ENCODE peak calls at places on chromosomes 12 and 14, in eight cellular contexts. X, L, Q, T, K, H, B and W are unnamed samples. For H3K4me1, the result is how much of the 10 kb centered on the place peaks cover.

GRCh38 chr12:1797011-1797901 is 23.1 kb upstream of the LRTM2 start:
- DNase-seq in H (no peak), L (no peak), Q (peak), X (peak), K (no peak), T (no peak), B (no peak), W (no peak)

GRCh38 chr12:79547735-79548347 is 142.9 kb downstream of the PAWR start:
- DNase-seq in X (peak), L (peak), B (peak), T (peak), K (peak), H (peak), Q (peak), W (peak)

GRCh38 chr14:29390046-29390841 is 537.4 kb downstream of the PRKD1 start:
- DNase-seq in B (no peak), Q (peak), X (no peak), H (no peak), T (no peak), L (peak), K (peak), W (no peak)

GRCh38 chr14:54086780-54087179 is 130.2 kb upstream of the BMP4 start:
- DNase-seq in H (no peak), L (no peak), K (peak), X (no peak), T (no peak), Q (no peak), B (peak), W (no peak)

GRCh38 chr12:1346126-1346525 is 248.3 kb downstream of the FBXL14 start:
- DNase-seq in B (peak), L (no peak), X (no peak), T (no peak), H (no peak), K (peak), Q (no peak), W (no peak)

GRCh38 chr14:100140452-100141132 is 18.9 kb downstream of the DEGS2 start:
- DNase-seq in X (no peak), Q (peak), B (peak), H (peak), K (no peak), T (no peak), L (peak), W (peak)

GRCh38 chr14:44657688-44658388 is 150.8 kb upstream of the FSCB start:
- DNase-seq in K (peak), X (peak), H (no peak), L (peak), Q (peak), T (no peak), B (peak), W (peak)

GRCh38 chr14:100054553-100055075 is 10.6 kb upstream of the EVL start:
- DNase-seq in L (no peak), X (no peak), B (no peak), Q (no peak), K (no peak), T (no peak), H (no peak), W (no peak)

GRCh38 chr12:104457746-104458644 is 1.2 kb downstream of the CHST11 start:
- DNase-seq in T (no peak), B (no peak), H (peak), X (no peak), Q (peak), L (no peak), K (no peak), W (peak)

GRCh38 chr12:31599053-31599452 is 8.1 kb upstream of the DENND5B start:
- DNase-seq in Q (no peak), T (peak), H (no peak), B (no peak), X (peak), L (no peak), K (no peak), W (no peak)

GRCh38 chr14:101775756-101776292 is 14.3 kb downstream of the PPP2R5C start:
- DNase-seq in H (no peak), K (no peak), T (no peak), B (no peak), X (peak), L (no peak), Q (no peak), W (no peak)

GRCh38 chr14:100782516-100783320 is 43.2 kb upstream of the MEG3 start:
- DNase-seq in L (no peak), T (no peak), H (no peak), X (no peak), Q (no peak), K (no peak), B (no peak), W (no peak)

GRCh38 chr14:42374332-42374731 is 767.7 kb downstream of the LRFN5 start:
- DNase-seq in T (no peak), K (peak), X (no peak), H (no peak), B (no peak), Q (no peak), L (no peak), W (no peak)

GRCh38 chr14:42378274-42378673 is 771.6 kb downstream of the LRFN5 start:
- DNase-seq in T (no peak), B (no peak), Q (peak), L (no peak), X (no peak), H (no peak), K (no peak), W (no peak)

DNA sequence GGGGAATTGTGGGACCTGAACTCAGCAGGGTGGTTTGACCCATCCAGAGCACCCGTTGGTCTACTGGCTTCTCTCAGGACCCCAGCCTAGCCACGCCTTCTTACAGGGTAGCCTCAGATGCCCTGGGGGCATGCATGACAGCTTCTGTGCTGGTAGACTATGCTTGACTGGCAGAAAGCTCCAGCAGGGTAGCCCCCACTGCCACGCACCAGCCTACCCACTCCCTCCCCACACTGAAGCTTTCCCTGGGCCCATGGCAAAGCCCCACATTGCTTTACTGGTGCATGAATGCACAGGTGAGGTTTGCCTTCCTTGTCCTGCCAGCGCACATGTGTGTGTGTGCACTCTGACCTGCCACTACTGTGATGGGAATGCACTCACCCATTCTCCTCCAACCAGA is 772.2 kb downstream of the LRFN5 start:
- DNase-seq in X (no peak), T (no peak), K (no peak), B (no peak), H (no peak), Q (no peak), L (no peak), W (no peak)
- H2AFZ ChIP-seq in X (no peak), T (no peak), K (no peak), B (no peak), H (no peak), Q (no peak), L (no peak), W (no peak)

DNA sequence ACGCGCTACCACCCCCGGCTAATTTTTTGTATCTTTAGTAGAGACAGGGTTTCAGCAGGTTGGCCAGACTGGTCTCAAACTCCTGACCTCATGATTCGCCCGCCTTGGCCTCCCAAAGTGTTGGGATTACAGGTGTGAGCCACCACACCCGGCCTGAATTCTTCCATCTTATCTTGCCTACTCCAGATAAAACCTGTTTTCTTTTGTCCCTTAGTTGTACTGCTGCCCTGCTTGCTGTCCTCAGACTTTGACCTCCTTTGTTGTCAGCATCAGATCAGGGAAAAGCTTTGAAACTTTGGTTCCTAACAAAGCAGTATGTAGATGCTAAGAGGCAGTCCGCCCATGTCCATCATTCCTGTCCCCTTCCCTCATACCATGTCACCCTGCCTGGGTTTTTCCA is 15.9 kb downstream of the COPZ1 start:
- DNase-seq in L (no peak), Q (no peak), T (no peak), X (no peak), B (no peak), K (no peak), H (no peak), W (no peak)
- H3K4me3 ChIP-seq in L (no peak), Q (no peak), T (no peak), X (no peak), B (no peak), K (no peak), H (no peak), W (no peak)

GRCh38 chr14:90626550-90626949 is 189.7 kb downstream of the TTC7B start:
- DNase-seq in Q (no peak), H (no peak), K (no peak), L (no peak), X (no peak), T (no peak), B (no peak), W (no peak)
- H3K4me1 ChIP-seq in Q (under half), H (under half), K (under half), L (under half), X (under half), T (under half), B (under half), W (under half)

GRCh38 chr14:51727526-51727925 is 75.8 kb downstream of the FRMD6 start:
- DNase-seq in H (no peak), X (no peak), B (no peak), Q (no peak), T (no peak), L (no peak), K (no peak), W (no peak)

GRCh38 chr14:51733147-51733546 is 81.4 kb downstream of the FRMD6 start:
- DNase-seq in X (no peak), H (no peak), Q (no peak), T (no peak), K (no peak), L (no peak), B (no peak), W (no peak)

GRCh38 chr14:51732494-51733080 is 80.9 kb downstream of the FRMD6 start:
- DNase-seq in T (no peak), H (no peak), K (no peak), B (no peak), Q (no peak), L (no peak), X (no peak), W (no peak)

GRCh38 chr14:51730094-51730493 is 78.4 kb downstream of the FRMD6 start:
- DNase-seq in T (no peak), B (no peak), L (no peak), K (no peak), X (no peak), Q (no peak), H (no peak), W (no peak)

GRCh38 chr14:51730674-51731073 is 79.0 kb downstream of the FRMD6 start:
- DNase-seq in L (no peak), T (no peak), X (no peak), K (no peak), H (no peak), Q (no peak), B (no peak), W (no peak)
- H2AFZ ChIP-seq in L (no peak), T (no peak), X (no peak), K (no peak), H (no peak), Q (no peak), B (no peak), W (no peak)